ENCODE peak calls at places on chromosomes 7 and 10, in seven cellular contexts. H, J, N, X, A, I and Q are unnamed samples.

GRCh38 chr10:60809157-60809556 is 30.9 kb downstream of the CDK1 start:
- DNase-seq in H (no peak), J (no peak), N (no peak), X (no peak), A (no peak), I (no peak), Q (no peak)

GRCh38 chr7:68472688-68473087 is 1125.6 kb upstream of the AUTS2 start:
- DNase-seq in H (no peak), J (no peak), N (no peak), X (no peak), A (no peak), I (no peak), Q (no peak)

GRCh38 chr7:81884817-81885216 is 115.0 kb upstream of the HGF start:
- DNase-seq in H (no peak), J (no peak), N (no peak), X (no peak), A (no peak), I (no peak), Q (no peak)

GRCh38 chr10:47339186-47339735 is 8.9 kb upstream of the RBP3 start:
- DNase-seq in H (no peak), J (no peak), N (no peak), X (peak; percentile 67), A (no peak), I (no peak), Q (no peak)

GRCh38 chr7:116672596-116673503 is 854 bp downstream of the MET start:
- DNase-seq in H (peak; percentile 88), J (no peak), N (no peak), X (no peak), A (peak; percentile 26), I (no peak), Q (no peak)

GRCh38 chr7:90594791-90595317 is 1.3 kb upstream of the CDK14 start:
- DNase-seq in H (no peak), J (no peak), N (peak; percentile 24), X (no peak), A (no peak), I (no peak), Q (no peak)

GRCh38 chr10:68665841-68666240 is 55.2 kb upstream of the CCAR1 start:
- DNase-seq in H (peak; percentile 45), J (no peak), N (no peak), X (no peak), A (no peak), I (no peak), Q (no peak)

GRCh38 chr7:124152859-124153692 is 120.2 kb upstream of the TMEM229A start:
- DNase-seq in H (peak; percentile 64), J (no peak), N (no peak), X (no peak), A (no peak), I (no peak), Q (no peak)

GRCh38 chr7:40279991-40280390 is 145.2 kb downstream of the SUGCT start:
- DNase-seq in H (no peak), J (no peak), N (no peak), X (no peak), A (no peak), I (no peak), Q (no peak)

GRCh38 chr10:103327906-103328305 is 23.0 kb downstream of the PCGF6 start:
- DNase-seq in H (no peak), J (no peak), N (no peak), X (no peak), A (no peak), I (no peak), Q (no peak)

GRCh38 chr7:88089484-88090050 is 130.3 kb downstream of the SRI start:
- DNase-seq in H (no peak), J (no peak), N (no peak), X (no peak), A (no peak), I (no peak), Q (no peak)

GRCh38 chr7:131342864-131343263 is 15.2 kb downstream of the MKLN1 start:
- DNase-seq in H (no peak), J (no peak), N (no peak), X (no peak), A (no peak), I (no peak), Q (no peak)

GRCh38 chr7:35012155-35012554 is 25.1 kb downstream of the DPY19L1 start:
- DNase-seq in H (no peak), J (no peak), N (no peak), X (no peak), A (peak; percentile 26), I (no peak), Q (no peak)

GRCh38 chr7:151864561-151864960 is 12.4 kb downstream of the PRKAG2 start:
- DNase-seq in H (no peak), J (no peak), N (no peak), X (peak; percentile 24), A (no peak), I (no peak), Q (no peak)

GRCh38 chr7:130365511-130366441 is 14.5 kb upstream of the CPA1 start:
- DNase-seq in H (no peak), J (no peak), N (no peak), X (peak; percentile 41), A (peak; percentile 26), I (no peak), Q (no peak)

GRCh38 chr10:103197177-103197576 is 4.1 kb upstream of the NT5C2 start:
- DNase-seq in H (peak; percentile 69), J (no peak), N (no peak), X (peak; percentile 80), A (no peak), I (no peak), Q (no peak)

GRCh38 chr7:19772323-19772722 is 1.1 kb downstream of the TMEM196 start:
- DNase-seq in H (no peak), J (no peak), N (no peak), X (no peak), A (no peak), I (no peak), Q (no peak)

GRCh38 chr10:75547391-75548298 is 116.2 kb downstream of the LRMDA start:
- DNase-seq in H (peak; percentile 75), J (no peak), N (no peak), X (no peak), A (no peak), I (no peak), Q (peak; percentile 1)

GRCh38 chr7:74405191-74405898 is 48.4 kb upstream of the GTF2IRD1 start:
- DNase-seq in H (peak; percentile 36), J (no peak), N (no peak), X (no peak), A (no peak), I (no peak), Q (no peak)

GRCh38 chr10:71252195-71252594 is 39.8 kb downstream of the UNC5B start:
- DNase-seq in H (no peak), J (no peak), N (no peak), X (no peak), A (peak; percentile 87), I (no peak), Q (no peak)

GRCh38 chr7:21261627-21262564 is 166.0 kb upstream of the SP4 start:
- DNase-seq in H (peak; percentile 74), J (peak; percentile 64), N (no peak), X (peak; percentile 71), A (peak; percentile 25), I (peak; percentile 63), Q (peak; percentile 59)

GRCh38 chr7:94698275-94698674 is 42.3 kb upstream of the SGCE start:
- DNase-seq in H (peak; percentile 76), J (no peak), N (peak; percentile 9), X (no peak), A (no peak), I (no peak), Q (no peak)

GRCh38 chr7:43927810-43928209 is 1.6 kb downstream of the UBE2D4 start:
- DNase-seq in H (no peak), J (no peak), N (no peak), X (no peak), A (no peak), I (no peak), Q (no peak)

GRCh38 chr7:105829681-105830322 is 46.6 kb downstream of the ATXN7L1 start:
- DNase-seq in H (no peak), J (no peak), N (no peak), X (no peak), A (no peak), I (no peak), Q (no peak)

GRCh38 chr7:37683263-37684120 is at the start of gene GPR141:
- DNase-seq in H (peak; percentile 17), J (no peak), N (no peak), X (no peak), A (no peak), I (no peak), Q (peak; percentile 38)

GRCh38 chr7:12640299-12641096 is 46.9 kb upstream of the ARL4A start:
- DNase-seq in H (no peak), J (no peak), N (no peak), X (no peak), A (no peak), I (no peak), Q (no peak)

GRCh38 chr7:108455833-108456677 is at the start of gene NRCAM:
- DNase-seq in H (peak; percentile 31), J (no peak), N (no peak), X (peak; percentile 80), A (peak; percentile 15), I (peak; percentile 26), Q (no peak)

GRCh38 chr7:43764039-43764789 is 5.7 kb downstream of the BLVRA start:
- DNase-seq in H (peak; percentile 45), J (no peak), N (no peak), X (peak; percentile 84), A (peak; percentile 52), I (peak; percentile 14), Q (no peak)

GRCh38 chr7:38756521-38756920 is 125.3 kb upstream of the AMPH start:
- DNase-seq in H (no peak), J (no peak), N (no peak), X (no peak), A (no peak), I (no peak), Q (no peak)